ENCODE peak calls at places on chromosomes 11 and 22, in seven cellular contexts. C is neuronal stem cell, M is GM23338, K is GM23248, F is IMR-90, I is fibroblast of lung, Z is astrocyte. R is an unnamed sample.

GRCh38 chr22:48824673-48825651 is 1002.7 kb downstream of the BRD1 start:
- DNase-seq in K (no peak), M (no peak), F (no peak), I (peak; percentile 19), Z (no peak), C (no peak), R (peak; percentile 39)

GRCh38 chr22:31240011-31240410 is 27.9 kb downstream of the LIMK2 start:
- DNase-seq in F (peak; percentile 63), I (peak; percentile 48), Z (peak; percentile 44), M (no peak), K (peak; percentile 38), C (no peak), R (peak; percentile 44)

GRCh38 chr22:40250608-40251007 is 72.9 kb downstream of the TNRC6B start:
- DNase-seq in C (no peak), K (no peak), M (no peak), I (no peak), F (no peak), Z (no peak), R (no peak)

GRCh38 chr11:36240746-36241295 is 48.4 kb downstream of the COMMD9 start:
- DNase-seq in C (no peak), K (no peak), M (no peak), I (no peak), F (no peak), Z (no peak), R (no peak)

GRCh38 chr11:119758291-119758690 is 29.3 kb upstream of the NECTIN1 start:
- DNase-seq in I (peak; percentile 77), F (peak; percentile 49), M (no peak), C (no peak), K (peak; percentile 73), Z (peak; percentile 70), R (peak; percentile 71)

GRCh38 chr11:97225794-97226193 is 836.0 kb downstream of the JRKL start:
- DNase-seq in F (no peak), Z (no peak), C (no peak), M (no peak), K (no peak), I (no peak), R (no peak)

GRCh38 chr11:86499723-86500129 is 125.0 kb downstream of the CCDC81 start:
- DNase-seq in K (no peak), C (no peak), M (no peak), F (no peak), Z (no peak), I (no peak), R (no peak)

GRCh38 chr11:65277878-65278277 is 16.1 kb downstream of the POLA2 start:
- DNase-seq in C (no peak), K (no peak), Z (no peak), M (no peak), F (no peak), I (no peak), R (no peak)

GRCh38 chr11:65290448-65291165 is 24.1 kb upstream of the CDC42EP2 start:
- DNase-seq in K (peak; percentile 98), Z (peak; percentile 93), F (peak; percentile 100), M (no peak), C (no peak), I (peak; percentile 94), R (peak; percentile 93)

GRCh38 chr11:67302571-67303131 is 679 bp upstream of the SSH3 start:
- DNase-seq in F (peak; percentile 10), K (peak; percentile 37), Z (no peak), M (peak; percentile 85), C (no peak), I (no peak), R (peak; percentile 58)

GRCh38 chr11:93477684-93478234 is 65.4 kb downstream of the SMCO4 start:
- DNase-seq in M (peak; percentile 92), I (peak; percentile 26), Z (no peak), F (peak; percentile 11), C (peak; percentile 88), K (no peak), R (no peak)

GRCh38 chr11:9639099-9639498 is 24.8 kb upstream of the SWAP70 start:
- DNase-seq in I (no peak), M (no peak), K (no peak), Z (no peak), F (no peak), C (no peak), R (no peak)

GRCh38 chr22:26374645-26375044 is 54.4 kb upstream of the ASPHD2 start:
- DNase-seq in F (no peak), I (no peak), C (no peak), K (no peak), Z (no peak), M (no peak), R (peak; percentile 50)

GRCh38 chr11:116786966-116787365 is 857 bp downstream of the ZPR1 start:
- DNase-seq in C (no peak), Z (no peak), F (no peak), I (no peak), K (no peak), M (no peak), R (no peak)

GRCh38 chr22:37818397-37819099 is 4.6 kb upstream of the GALR3 start:
- DNase-seq in F (peak; percentile 35), I (peak; percentile 64), K (peak; percentile 84), C (no peak), M (peak; percentile 77), Z (peak; percentile 45), R (peak; percentile 96)

GRCh38 chr22:17140022-17140421 is 18.9 kb upstream of the TMEM121B start:
- DNase-seq in I (no peak), Z (no peak), K (no peak), M (no peak), C (no peak), F (no peak), R (no peak)

GRCh38 chr22:39546889-39547586 is 14.5 kb upstream of the RPS19BP1 start:
- DNase-seq in Z (peak; percentile 31), M (no peak), K (peak; percentile 56), I (peak; percentile 56), C (no peak), F (peak; percentile 69), R (peak; percentile 94)

GRCh38 chr11:99368579-99368978 is 347.8 kb downstream of the CNTN5 start:
- DNase-seq in Z (peak; percentile 43), I (peak; percentile 57), M (no peak), C (no peak), F (no peak), K (peak; percentile 34), R (no peak)

GRCh38 chr22:30763815-30764686 is 69.4 kb downstream of the OSBP2 start:
- DNase-seq in C (peak; percentile 79), M (peak; percentile 92), I (peak; percentile 81), F (peak; percentile 86), Z (peak; percentile 64), K (peak; percentile 87), R (peak; percentile 93)

GRCh38 chr11:95245038-95245437 is 14.0 kb upstream of the SESN3 start:
- DNase-seq in C (no peak), I (peak; percentile 80), Z (peak; percentile 72), F (peak; percentile 6), K (peak; percentile 77), M (peak; percentile 30), R (peak; percentile 1)

GRCh38 chr22:33803371-33803770 is 116.9 kb downstream of the LARGE1 start:
- DNase-seq in I (peak; percentile 90), M (no peak), F (peak; percentile 98), C (no peak), K (peak; percentile 98), Z (peak; percentile 87), R (peak; percentile 72)

GRCh38 chr22:42080287-42080686 is 787 bp downstream of the SMDT1 start:
- DNase-seq in M (peak; percentile 53), K (peak; percentile 77), Z (peak; percentile 33), I (peak; percentile 51), C (no peak), F (peak; percentile 53), R (peak; percentile 68)

GRCh38 chr11:74417860-74418508 is 19.8 kb upstream of the PGM2L1 start:
- DNase-seq in F (peak; percentile 14), K (peak; percentile 39), Z (peak; percentile 39), I (peak; percentile 37), M (no peak), C (no peak), R (no peak)

GRCh38 chr22:46592390-46592872 is 27.8 kb upstream of the GRAMD4 start:
- DNase-seq in F (peak; percentile 71), M (no peak), C (no peak), Z (peak; percentile 89), I (peak; percentile 92), K (peak; percentile 89), R (peak; percentile 97)
- H3K4me1 ChIP-seq in F (peaks cover 5% of the 10 kb centered on the region), M (no peaks in the 10 kb centered on the region), C (peaks cover 9% of the 10 kb centered on the region), Z (peaks cover 25% of the 10 kb centered on the region), I (peaks cover 3% of the 10 kb centered on the region), K (peaks cover 12% of the 10 kb centered on the region), R (peaks cover 7% of the 10 kb centered on the region)

GRCh38 chr11:121555172-121555571 is 102.4 kb upstream of the SORL1-AS1 start:
- DNase-seq in I (no peak), M (no peak), C (no peak), F (no peak), Z (no peak), K (no peak), R (no peak)

GRCh38 chr11:121556937-121557336 is 104.2 kb upstream of the SORL1-AS1 start:
- DNase-seq in M (no peak), Z (no peak), C (no peak), I (no peak), K (no peak), F (no peak), R (no peak)

GRCh38 chr11:121554552-121554951 is 101.8 kb upstream of the SORL1-AS1 start:
- DNase-seq in C (no peak), M (no peak), I (no peak), F (no peak), Z (no peak), K (no peak), R (no peak)

GRCh38 chr11:121559812-121560211 is 107.0 kb upstream of the SORL1-AS1 start:
- DNase-seq in I (no peak), K (no peak), C (no peak), Z (no peak), F (no peak), M (no peak), R (no peak)

DNA sequence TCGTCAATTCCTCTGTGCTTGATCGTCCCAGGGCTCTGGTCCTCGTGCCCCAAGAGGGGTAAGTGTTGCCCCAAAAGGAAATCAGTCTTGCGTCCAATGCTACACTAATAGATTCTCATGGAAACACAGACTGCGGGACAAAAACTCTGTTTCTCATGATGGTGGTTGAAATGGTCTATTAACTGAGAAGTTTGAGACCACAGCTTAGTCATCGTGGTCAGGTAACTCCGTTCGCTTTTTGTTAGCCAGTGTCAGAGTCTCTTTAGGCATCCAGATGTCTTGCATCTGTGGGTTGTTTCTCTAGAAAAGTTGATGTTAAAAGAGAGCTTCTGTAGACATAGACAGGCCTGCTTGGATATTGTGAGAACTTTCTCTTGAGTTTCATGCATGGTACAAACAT is 104.6 kb upstream of the SORL1-AS1 start:
- DNase-seq in F (peak; percentile 32), C (no peak), I (peak; percentile 73), M (no peak), K (no peak), Z (peak; percentile 73), R (no peak)
- H3K4me2 ChIP-seq in F (no peak overlapping the region), C (no peak overlapping the region), I (no peak overlapping the region), M (no peak overlapping the region), K (no peak overlapping the region), Z (no peak overlapping the region), R (no peak overlapping the region)

GRCh38 chr11:82671451-82671850 is 62.2 kb downstream of the FAM181B start:
- DNase-seq in K (no peak), C (no peak), F (no peak), M (peak; percentile 35), I (no peak), Z (no peak), R (no peak)
- H3K36me3 ChIP-seq in K (no peaks in the 10 kb centered on the region), C (no peaks in the 10 kb centered on the region), F (no peaks in the 10 kb centered on the region), M (no peaks in the 10 kb centered on the region), I (no peaks in the 10 kb centered on the region), Z (no peaks in the 10 kb centered on the region), R (no peaks in the 10 kb centered on the region)

DNA sequence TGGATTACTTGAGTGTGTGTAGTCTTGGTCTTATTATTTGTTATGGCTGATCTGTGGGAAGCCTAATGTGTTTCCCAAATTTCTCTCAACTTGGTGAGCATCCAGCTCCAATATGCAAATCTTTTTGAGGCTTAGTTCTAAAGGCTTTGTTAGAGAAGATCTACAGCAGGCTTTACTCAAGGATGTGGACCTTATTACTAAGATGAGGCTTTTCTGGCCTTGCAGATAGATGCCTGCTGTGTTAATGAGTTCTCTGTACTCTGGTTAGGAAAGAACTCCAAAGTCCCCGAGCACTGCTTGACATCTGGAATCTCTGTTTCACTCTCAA is 24.1 kb downstream of the MYEOV start:
- DNase-seq in Z (no peak), I (no peak), K (no peak), F (no peak), C (no peak), M (no peak), R (no peak)
- H3K4me1 ChIP-seq in Z (peaks cover 42% of the 10 kb centered on the region), I (peaks cover 27% of the 10 kb centered on the region), K (peaks cover 46% of the 10 kb centered on the region), F (peaks cover 24% of the 10 kb centered on the region), C (peaks cover 10% of the 10 kb centered on the region), M (no peaks in the 10 kb centered on the region), R (peaks cover 55% of the 10 kb centered on the region)